ENCODE peak calls at places on chromosomes 12 and 14, in five cellular contexts. U, C, O, P and E are unnamed samples.

GRCh38 chr14:67722293-67722692 is 20.6 kb downstream of the RDH12 start:
- DNase-seq in U (no peak), C (no peak), P (no peak), O (no peak), E (no peak)

GRCh38 chr12:96236221-96236822 is 42.1 kb downstream of the ELK3 start:
- DNase-seq in P (no peak), O (no peak), C (no peak), U (no peak), E (no peak)

GRCh38 chr12:32450363-32450762 is 51.0 kb downstream of the FGD4 start:
- DNase-seq in P (no peak), U (no peak), C (no peak), O (no peak), E (no peak)

GRCh38 chr12:109736552-109737108 is 23.0 kb downstream of the FAM222A start:
- DNase-seq in O (peak; percentile 82), U (peak; percentile 87), P (no peak), C (peak; percentile 24), E (peak; percentile 34)

GRCh38 chr12:58204086-58204485 is 262.7 kb downstream of the ATP23 start:
- DNase-seq in P (no peak), C (no peak), O (no peak), U (no peak), E (no peak)

GRCh38 chr14:92861856-92862807 is 60.8 kb upstream of the CHGA start:
- DNase-seq in O (no peak), P (no peak), U (no peak), C (no peak), E (peak; percentile 30)

GRCh38 chr12:101685121-101685520 is 12.3 kb upstream of the CHPT1 start:
- DNase-seq in P (no peak), U (no peak), O (no peak), C (no peak), E (no peak)

GRCh38 chr14:104735830-104736642 is 12.0 kb downstream of the ADSS1 start:
- DNase-seq in O (no peak), C (no peak), P (no peak), U (no peak), E (peak; percentile 81)

GRCh38 chr14:30921305-30921704 is 46.9 kb downstream of the COCH start:
- DNase-seq in C (no peak), U (no peak), P (no peak), O (no peak), E (no peak)

GRCh38 chr14:99099051-99099787 is 172.8 kb downstream of the BCL11B start:
- DNase-seq in C (no peak), P (no peak), O (no peak), U (no peak), E (no peak)

GRCh38 chr12:121626853-121627623 is 708 bp downstream of the ORAI1 start:
- DNase-seq in C (no peak), U (peak; percentile 77), O (peak; percentile 57), P (no peak), E (peak; percentile 44)

GRCh38 chr14:75418779-75419768 is 8.7 kb upstream of the JDP2 start:
- DNase-seq in U (peak; percentile 89), O (peak; percentile 57), C (peak; percentile 58), P (peak; percentile 57), E (no peak)

GRCh38 chr12:22361785-22362184 is 27.3 kb upstream of the ST8SIA1 start:
- DNase-seq in P (no peak), C (no peak), O (peak; percentile 48), U (no peak), E (no peak)

GRCh38 chr14:101836131-101836530 is 74.6 kb downstream of the PPP2R5C start:
- DNase-seq in O (no peak), U (no peak), C (no peak), P (no peak), E (no peak)

GRCh38 chr12:20421338-20421890 is 53.1 kb downstream of the PDE3A start:
- DNase-seq in U (no peak), O (no peak), C (no peak), P (no peak), E (no peak)

GRCh38 chr12:75479963-75480461 is 543 bp upstream of the GLIPR1 start:
- DNase-seq in P (no peak), C (no peak), U (no peak), O (no peak), E (no peak)

DNA sequence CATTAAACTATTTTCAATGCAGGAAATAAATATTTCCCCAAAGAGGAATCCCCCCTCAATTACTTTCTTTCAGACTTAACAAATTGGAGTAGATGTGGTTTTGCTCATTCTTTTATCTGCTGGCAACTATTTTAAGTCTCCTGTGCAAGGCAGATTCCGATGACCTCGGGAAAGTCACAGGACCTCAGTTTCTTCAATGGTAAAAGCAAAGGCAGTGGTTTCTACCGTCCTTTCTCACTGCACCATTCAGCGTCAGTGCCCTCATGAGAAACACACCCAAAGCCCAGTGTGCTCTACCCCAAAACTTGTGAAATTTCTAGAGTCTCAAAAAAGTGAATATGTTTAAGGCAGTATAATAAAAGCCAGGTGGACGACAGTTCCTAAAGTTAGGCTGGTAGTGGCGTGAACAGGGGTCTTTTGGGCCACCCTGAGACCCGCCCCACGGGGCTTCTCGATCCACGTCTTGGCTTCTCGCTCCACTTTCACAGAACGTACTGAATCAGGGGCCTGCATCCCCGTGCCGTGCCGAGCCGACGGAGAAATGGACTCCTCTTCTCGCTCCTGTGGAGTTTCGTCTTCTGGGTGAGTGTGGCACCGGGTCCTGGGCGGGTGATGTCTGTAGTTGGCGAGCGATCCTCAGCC is 1.3 kb upstream of the ARHGAP5 start:
- DNase-seq in U (no peak), C (peak; percentile 34), O (no peak), P (no peak), E (peak; percentile 34)
- TF ChIP-seq SUZ12 in U (no peak), C (no peak), O (no peak), P (no peak), E (no peak)

DNA sequence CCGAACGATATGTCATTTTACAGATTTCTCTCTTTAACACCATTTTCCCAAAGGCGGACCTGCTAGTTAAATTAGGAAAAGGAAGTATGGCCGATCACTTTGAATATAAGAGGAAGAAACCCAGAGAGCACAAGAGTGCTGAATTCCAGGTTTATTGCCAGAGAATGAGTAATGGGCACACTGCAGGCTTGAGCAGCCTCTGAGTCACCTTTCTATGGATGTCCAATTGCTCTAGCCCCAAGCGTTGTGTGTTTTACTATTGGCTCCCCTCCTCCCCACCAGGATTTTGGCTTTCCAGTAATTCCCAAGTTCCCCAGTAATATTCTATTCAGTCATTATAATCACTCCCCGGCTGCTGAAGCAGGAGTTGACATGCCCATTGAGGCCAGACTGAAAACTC is 704.5 kb upstream of the FLRT2 start:
- DNase-seq in O (no peak), P (no peak), U (no peak), C (no peak), E (no peak)
- TF ChIP-seq SUZ12 in O (no peak), P (no peak), U (no peak), C (no peak), E (no peak)

GRCh38 chr12:93704122-93704521 is 26.9 kb downstream of the CRADD start:
- DNase-seq in C (no peak), U (no peak), P (no peak), O (no peak), E (no peak)

GRCh38 chr12:93696462-93696861 is 19.3 kb downstream of the CRADD start:
- DNase-seq in C (no peak), U (no peak), O (no peak), P (no peak), E (no peak)

GRCh38 chr12:93698307-93699092 is 21.3 kb downstream of the CRADD start:
- DNase-seq in C (no peak), P (no peak), U (no peak), O (no peak), E (peak; percentile 66)

GRCh38 chr12:93702707-93703305 is 25.6 kb downstream of the CRADD start:
- DNase-seq in O (no peak), C (no peak), P (no peak), U (no peak), E (no peak)

DNA sequence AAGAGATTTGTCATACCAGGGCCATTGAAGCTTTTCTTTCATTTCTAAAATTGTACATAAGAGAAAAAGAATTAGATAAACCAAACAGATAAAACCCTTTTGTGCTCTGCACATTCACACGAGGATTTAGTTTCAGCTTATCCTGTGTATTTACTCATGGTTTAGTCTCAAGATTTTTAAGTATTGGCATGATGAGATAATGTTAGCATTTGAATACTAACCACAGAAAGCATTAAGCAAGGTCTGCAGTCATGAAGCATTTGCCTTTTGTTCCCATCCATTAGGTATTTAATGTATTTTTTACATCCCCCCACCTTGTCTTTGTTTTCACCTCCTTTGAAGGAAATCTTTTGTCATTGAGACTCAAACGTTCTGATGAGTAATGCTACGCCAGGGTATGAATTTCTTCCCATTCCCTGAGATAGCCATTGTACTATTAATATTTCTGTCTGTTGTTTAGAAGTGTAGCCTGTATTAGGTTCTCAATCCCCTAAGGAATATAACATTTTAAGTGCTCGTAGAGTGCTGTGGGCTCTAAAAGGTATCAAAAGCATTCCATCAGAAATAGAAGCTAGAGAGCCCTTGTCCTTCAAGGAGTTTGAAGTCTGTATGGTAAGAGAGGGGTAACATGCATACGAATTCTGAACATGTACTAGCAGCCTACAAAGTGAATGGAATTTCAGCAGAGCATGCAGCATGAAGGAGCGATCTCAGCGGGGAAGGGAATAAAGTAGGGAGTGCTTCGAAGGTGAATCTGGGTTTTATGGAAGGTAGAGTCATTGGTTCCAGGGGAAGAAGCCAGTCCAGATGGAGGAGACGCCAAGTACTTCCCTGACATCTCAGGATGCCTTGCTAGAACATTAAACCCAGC is 22.3 kb downstream of the CRADD start:
- DNase-seq in O (peak; percentile 67), C (no peak), U (no peak), P (no peak), E (peak; percentile 71)
- TF ChIP-seq SUZ12 in O (no peak), C (no peak), U (no peak), P (no peak), E (no peak)

GRCh38 chr14:56809262-56810215 is 740 bp downstream of the OTX2 start:
- DNase-seq in O (no peak), C (no peak), U (peak; percentile 68), P (no peak), E (no peak)

GRCh38 chr14:56810850-56811595 is 744 bp upstream of the OTX2 start:
- DNase-seq in C (no peak), P (no peak), U (peak; percentile 63), O (no peak), E (no peak)

GRCh38 chr14:56808314-56809201 is 1.7 kb downstream of the OTX2 start:
- DNase-seq in P (no peak), C (peak; percentile 20), U (peak; percentile 78), O (no peak), E (no peak)

GRCh38 chr14:56811596-56812363 is 1.5 kb upstream of the OTX2 start:
- DNase-seq in U (peak; percentile 71), O (no peak), C (no peak), P (no peak), E (no peak)

GRCh38 chr14:56810341-56810740 is at the start of gene OTX2:
- DNase-seq in U (no peak), P (no peak), C (no peak), O (no peak), E (no peak)
- TF ChIP-seq SUZ12 in U (no peak), P (no peak), C (no peak), O (peak; percentile 18), E (no peak)

DNA sequence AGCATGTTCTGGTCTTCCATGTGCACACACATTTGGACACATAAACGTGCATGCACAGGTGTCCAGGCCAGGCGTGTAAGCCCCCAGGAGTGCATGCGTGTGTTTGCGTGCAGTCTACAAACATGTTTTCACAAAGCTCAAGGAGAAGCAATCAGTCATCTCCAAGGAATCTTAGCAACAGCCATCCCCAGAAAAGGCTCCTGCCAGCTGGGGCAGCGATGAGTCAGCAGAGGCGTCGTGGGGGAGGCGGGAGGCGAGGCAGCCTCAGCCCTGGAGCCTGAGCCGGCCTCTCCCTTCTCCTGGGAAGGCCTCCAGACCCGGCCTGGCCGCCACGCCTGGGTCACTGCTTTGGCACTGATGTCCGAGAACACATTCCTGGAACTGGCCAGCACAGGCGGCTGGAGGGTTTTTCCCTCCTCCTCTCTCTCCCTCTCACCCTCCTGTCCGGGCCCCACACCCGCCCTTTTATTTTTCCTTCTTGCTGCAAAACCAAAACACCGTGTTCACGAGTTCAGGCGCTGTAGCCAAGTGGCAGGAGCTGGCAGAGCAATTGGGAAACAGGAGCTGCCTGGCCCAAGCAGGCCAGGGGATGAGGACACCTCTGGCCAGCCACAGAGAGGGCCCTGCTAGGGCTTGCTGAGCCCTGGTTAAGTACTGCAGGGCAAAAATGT is 92.7 kb downstream of the LRRC74A start:
- DNase-seq in C (peak; percentile 69), O (peak; percentile 77), U (no peak), P (no peak), E (peak; percentile 24)
- TF ChIP-seq SUZ12 in C (no peak), O (no peak), U (no peak), P (no peak), E (no peak)